ENCODE peak calls at places on chromosomes 12 and 14, in nine cellular contexts. A, T, M, Z, Q, C, Y, I and B are unnamed samples.

GRCh38 chr12:53004178-53004577 is 2.1 kb upstream of the EIF4B start:
- DNase-seq in T (no peak), C (no peak), Y (no peak), Z (peak; percentile 65), I (peak; percentile 56), A (peak; percentile 66), M (no peak), Q (no peak), B (peak; percentile 45)

GRCh38 chr12:121774968-121775474 is 18.5 kb downstream of the RHOF start:
- DNase-seq in A (no peak), M (no peak), T (no peak), C (no peak), Q (no peak), Y (no peak), I (peak; percentile 45), Z (peak; percentile 87), B (no peak)

GRCh38 chr12:82517027-82517426 is 158.7 kb downstream of the METTL25 start:
- DNase-seq in M (peak; percentile 22), A (peak; percentile 58), Z (peak; percentile 77), Q (peak; percentile 26), I (peak; percentile 52), C (peak; percentile 7), Y (peak; percentile 24), T (peak; percentile 1), B (peak; percentile 38)

GRCh38 chr12:19847294-19848059 is 408.2 kb downstream of the AEBP2 start:
- DNase-seq in Z (no peak), M (no peak), I (no peak), C (no peak), A (no peak), Y (peak; percentile 2), Q (peak; percentile 24), T (no peak), B (peak; percentile 19)

GRCh38 chr14:68843471-68844209 is 50.8 kb upstream of the ZFP36L1 start:
- DNase-seq in M (peak; percentile 58), Y (peak; percentile 70), C (peak; percentile 84), T (peak; percentile 77), Q (peak; percentile 22), Z (peak; percentile 85), I (peak; percentile 77), A (peak; percentile 80), B (peak; percentile 76)

GRCh38 chr14:71113376-71113775 is 206.1 kb downstream of the PCNX1 start:
- DNase-seq in Q (no peak), Z (no peak), C (no peak), A (no peak), I (no peak), Y (no peak), M (no peak), T (no peak), B (peak; percentile 64)

GRCh38 chr14:38366374-38366773 is 110.5 kb upstream of the CLEC14A start:
- DNase-seq in A (peak; percentile 9), Y (no peak), C (no peak), I (no peak), M (no peak), T (no peak), Z (peak; percentile 6), Q (no peak), B (no peak)

GRCh38 chr12:111942557-111942956 is 70.4 kb downstream of the TMEM116 start:
- DNase-seq in T (no peak), I (no peak), C (peak; percentile 10), Q (no peak), M (no peak), Y (no peak), A (peak; percentile 94), Z (no peak), B (peak; percentile 44)

GRCh38 chr12:29733060-29733459 is 50.7 kb downstream of the TMTC1 start:
- DNase-seq in C (no peak), M (no peak), T (no peak), Q (no peak), I (no peak), A (no peak), Y (no peak), Z (no peak), B (peak; percentile 35)

GRCh38 chr12:13087766-13088165 is 15.7 kb downstream of the GSG1 start:
- DNase-seq in T (no peak), Y (no peak), M (no peak), Z (peak; percentile 58), C (no peak), A (no peak), Q (no peak), I (no peak), B (no peak)

GRCh38 chr12:57868870-57869609 is 22.5 kb upstream of the CTDSP2 start:
- DNase-seq in Z (peak; percentile 52), T (peak; percentile 67), A (no peak), C (no peak), I (peak; percentile 66), Y (no peak), Q (no peak), M (no peak), B (peak; percentile 73)

GRCh38 chr14:55245657-55246268 is 25.5 kb upstream of the FBXO34 start:
- DNase-seq in T (no peak), C (peak; percentile 58), Q (peak; percentile 35), M (peak; percentile 21), Y (peak; percentile 33), Z (peak; percentile 64), A (peak; percentile 76), I (peak; percentile 38), B (peak; percentile 55)

GRCh38 chr14:68976160-68977067 is 2.7 kb downstream of the ACTN1 start:
- DNase-seq in Y (no peak), I (no peak), Z (no peak), M (no peak), C (peak; percentile 58), A (no peak), Q (no peak), T (peak; percentile 24), B (peak; percentile 69)

GRCh38 chr12:108798551-108799221 is 58.7 kb downstream of the SSH1 start:
- DNase-seq in M (no peak), Z (no peak), Q (no peak), C (no peak), Y (no peak), A (no peak), I (no peak), T (no peak), B (peak; percentile 87)

GRCh38 chr12:27969011-27969900 is 3.3 kb downstream of the PTHLH start:
- DNase-seq in M (no peak), T (peak; percentile 76), C (peak; percentile 30), Y (no peak), A (peak; percentile 95), Q (no peak), I (peak; percentile 54), Z (peak; percentile 56), B (peak; percentile 73)

GRCh38 chr12:27969901-27970390 is 2.6 kb downstream of the PTHLH start:
- DNase-seq in Z (peak; percentile 87), A (peak; percentile 100), I (peak; percentile 90), C (peak; percentile 76), T (no peak), Q (peak; percentile 93), Y (no peak), M (peak; percentile 45), B (peak; percentile 82)

GRCh38 chr12:27971606-27972005 is 927 bp downstream of the PTHLH start:
- DNase-seq in T (no peak), Y (no peak), Z (no peak), C (peak; percentile 7), I (no peak), M (no peak), A (peak; percentile 67), Q (no peak), B (no peak)

GRCh38 chr12:27970981-27971489 is 1.5 kb downstream of the PTHLH start:
- DNase-seq in Q (no peak), Y (no peak), M (no peak), Z (peak; percentile 68), T (peak; percentile 21), I (peak; percentile 61), C (peak; percentile 16), A (peak; percentile 90), B (peak; percentile 37)

DNA sequence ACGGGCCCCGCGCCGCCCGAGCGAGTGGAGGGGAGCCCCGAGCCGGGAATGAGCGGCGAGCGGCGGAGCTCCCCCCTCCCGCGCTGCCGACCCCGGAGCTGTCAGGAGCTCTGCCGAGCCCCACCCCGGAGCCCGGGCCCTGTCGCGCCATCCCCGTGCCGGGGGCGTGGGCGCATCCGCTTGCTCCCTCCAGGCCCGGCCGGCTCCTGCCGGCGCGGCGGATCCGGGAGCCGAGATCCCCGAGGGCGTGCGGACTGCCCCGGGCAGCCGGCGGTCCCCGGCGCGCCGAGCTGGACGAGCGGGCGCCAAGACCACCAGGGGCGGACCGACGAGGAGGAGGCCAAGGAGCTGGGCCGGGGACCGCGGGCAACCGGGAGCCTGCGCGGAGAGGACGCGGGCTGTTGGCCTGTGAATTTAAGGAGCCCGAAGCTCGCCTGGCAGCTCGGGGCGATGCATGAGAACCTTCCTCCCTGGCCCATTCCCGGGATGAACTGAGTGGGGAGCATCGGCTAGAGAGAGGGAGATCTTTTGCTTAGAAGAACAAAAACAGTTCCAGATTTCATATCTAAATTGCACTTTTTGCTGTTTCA is 2.0 kb downstream of the PTHLH start:
- DNase-seq in T (peak; percentile 79), I (peak; percentile 74), A (peak; percentile 87), Q (no peak), C (peak; percentile 47), Z (peak; percentile 58), M (no peak), Y (no peak), B (peak; percentile 78)
- TF ChIP-seq EZH2phosphoT487 in T (no peak), I (no peak), A (no peak), Q (no peak), C (no peak), Z (peak; percentile 40), M (no peak), Y (no peak), B (no peak)

DNA sequence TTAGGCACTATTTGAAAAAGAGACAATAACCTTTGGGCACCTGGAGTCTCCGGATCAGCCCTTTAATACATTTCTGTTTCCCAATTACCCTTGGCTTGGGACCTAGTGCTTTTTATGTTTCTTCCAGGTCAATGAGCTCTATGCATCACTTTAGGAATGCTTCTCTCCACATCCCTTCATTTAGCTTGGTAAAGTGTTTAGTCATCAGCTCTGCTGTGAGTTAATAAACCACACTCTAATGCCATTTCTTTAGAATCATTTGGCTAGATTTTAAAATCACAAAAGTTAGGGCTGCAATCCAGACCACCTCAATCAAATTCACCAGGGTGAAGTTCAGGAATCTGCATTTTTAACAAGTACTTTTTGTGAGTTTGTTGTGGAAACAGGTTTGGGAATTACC is 41.7 kb downstream of the RASSF9 start:
- DNase-seq in A (no peak), Z (no peak), M (no peak), I (peak; percentile 5), Q (no peak), C (no peak), T (no peak), Y (no peak), B (peak; percentile 75)
- TF ChIP-seq EZH2phosphoT487 in A (no peak), Z (no peak), M (no peak), I (no peak), Q (no peak), C (no peak), T (no peak), Y (no peak), B (no peak)

DNA sequence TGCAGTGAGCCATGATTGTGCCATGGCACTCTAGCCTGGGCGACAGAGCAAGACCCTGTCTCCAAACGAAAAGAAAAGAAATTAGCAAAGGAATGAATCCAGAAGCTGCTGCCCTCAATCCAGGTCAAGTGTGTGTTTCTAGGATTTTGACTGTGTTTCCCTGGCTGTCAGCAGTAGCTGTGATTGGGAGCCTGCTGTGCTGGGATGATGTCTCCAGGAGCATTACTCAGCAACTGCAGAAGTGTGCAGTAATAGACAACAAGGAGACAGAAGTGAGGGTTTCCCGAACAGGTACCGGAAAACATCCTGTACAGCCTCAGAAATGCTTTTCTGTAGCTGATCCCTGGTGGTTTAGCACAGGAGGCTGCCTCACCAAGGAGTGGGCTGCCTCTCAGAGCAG is 492.5 kb downstream of the FUT8 start:
- DNase-seq in A (no peak), C (no peak), M (no peak), T (no peak), Y (no peak), Z (no peak), Q (no peak), I (no peak), B (no peak)
- TF ChIP-seq EZH2phosphoT487 in A (no peak), C (no peak), M (no peak), T (no peak), Y (no peak), Z (no peak), Q (no peak), I (no peak), B (no peak)

GRCh38 chr12:48817957-48818830 is at the start of gene CACNB3:
- DNase-seq in Q (peak; percentile 57), C (peak; percentile 83), Y (peak; percentile 61), Z (peak; percentile 89), I (peak; percentile 92), M (no peak), A (peak; percentile 51), T (peak; percentile 90), B (peak; percentile 72)
- TF ChIP-seq EZH2phosphoT487 in Q (no peak), C (no peak), Y (no peak), Z (no peak), I (no peak), M (no peak), A (no peak), T (no peak), B (no peak)